ENCODE peak calls at places on chromosomes 3 and 15, in eight cellular contexts. One of them, this sample, is unnamed.

GRCh38 chr15:78481917-78482316 is 25.5 kb upstream of the HYKK start:
- DNase-seq in GM12865: no peak
- DNase-seq in foreskin fibroblast: no peak
- DNase-seq in activated CD4-positive, alpha-beta T cell treated with anti-CD3 and anti-CD28 coated beads, Interleukin-2, amount 50 U/mL, for 24 hours: no peak
- DNase-seq in NCI-H524: no peak
- DNase-seq in HepG2: no peak
- DNase-seq in progenitor cell of endocrine pancreas: no peak
- DNase-seq in T-helper 1 cell: no peak
- DNase-seq in this sample: no peak

GRCh38 chr3:171284308-171285075 is 175.7 kb downstream of the TNIK start:
- DNase-seq in activated CD4-positive, alpha-beta T cell treated with anti-CD3 and anti-CD28 coated beads, Interleukin-2, amount 50 U/mL, for 24 hours: peak; percentile 15
- DNase-seq in GM12865: peak; percentile 86
- DNase-seq in foreskin fibroblast: peak; percentile 94
- DNase-seq in NCI-H524: no peak
- DNase-seq in T-helper 1 cell: peak; percentile 71
- DNase-seq in HepG2: no peak
- DNase-seq in progenitor cell of endocrine pancreas: no peak
- DNase-seq in this sample: no peak

GRCh38 chr15:30023798-30024295 is 58.9 kb upstream of the GOLGA8J start:
- DNase-seq in foreskin fibroblast: peak; percentile 74
- DNase-seq in GM12865: no peak
- DNase-seq in T-helper 1 cell: no peak
- DNase-seq in HepG2: no peak
- DNase-seq in progenitor cell of endocrine pancreas: no peak
- DNase-seq in activated CD4-positive, alpha-beta T cell treated with anti-CD3 and anti-CD28 coated beads, Interleukin-2, amount 50 U/mL, for 24 hours: no peak
- DNase-seq in NCI-H524: no peak
- DNase-seq in this sample: no peak

GRCh38 chr15:67085818-67086649 is 20.6 kb downstream of the SMAD3 start:
- DNase-seq in T-helper 1 cell: peak; percentile 88
- DNase-seq in HepG2: no peak
- DNase-seq in progenitor cell of endocrine pancreas: no peak
- DNase-seq in activated CD4-positive, alpha-beta T cell treated with anti-CD3 and anti-CD28 coated beads, Interleukin-2, amount 50 U/mL, for 24 hours: no peak
- DNase-seq in GM12865: peak; percentile 98
- DNase-seq in NCI-H524: no peak
- DNase-seq in foreskin fibroblast: peak; percentile 95
- DNase-seq in this sample: no peak

GRCh38 chr3:169041677-169042171 is 621.8 kb downstream of the MECOM start:
- DNase-seq in activated CD4-positive, alpha-beta T cell treated with anti-CD3 and anti-CD28 coated beads, Interleukin-2, amount 50 U/mL, for 24 hours: no peak
- DNase-seq in GM12865: no peak
- DNase-seq in T-helper 1 cell: no peak
- DNase-seq in HepG2: peak; percentile 12
- DNase-seq in NCI-H524: peak; percentile 30
- DNase-seq in foreskin fibroblast: peak; percentile 71
- DNase-seq in progenitor cell of endocrine pancreas: no peak
- DNase-seq in this sample: no peak

GRCh38 chr3:16474304-16474703 is 39.2 kb downstream of the RFTN1 start:
- DNase-seq in GM12865: no peak
- DNase-seq in NCI-H524: no peak
- DNase-seq in foreskin fibroblast: peak; percentile 40
- DNase-seq in HepG2: no peak
- DNase-seq in progenitor cell of endocrine pancreas: no peak
- DNase-seq in activated CD4-positive, alpha-beta T cell treated with anti-CD3 and anti-CD28 coated beads, Interleukin-2, amount 50 U/mL, for 24 hours: no peak
- DNase-seq in T-helper 1 cell: no peak
- DNase-seq in this sample: no peak

GRCh38 chr3:138334608-138335007 is 5.0 kb upstream of the NME9 start:
- DNase-seq in foreskin fibroblast: no peak
- DNase-seq in progenitor cell of endocrine pancreas: no peak
- DNase-seq in activated CD4-positive, alpha-beta T cell treated with anti-CD3 and anti-CD28 coated beads, Interleukin-2, amount 50 U/mL, for 24 hours: no peak
- DNase-seq in GM12865: no peak
- DNase-seq in T-helper 1 cell: no peak
- DNase-seq in NCI-H524: no peak
- DNase-seq in HepG2: no peak
- DNase-seq in this sample: no peak

GRCh38 chr3:129345971-129346370 is 67.3 kb downstream of the HMCES start:
- DNase-seq in HepG2: no peak
- DNase-seq in GM12865: no peak
- DNase-seq in NCI-H524: no peak
- DNase-seq in foreskin fibroblast: no peak
- DNase-seq in T-helper 1 cell: no peak
- DNase-seq in activated CD4-positive, alpha-beta T cell treated with anti-CD3 and anti-CD28 coated beads, Interleukin-2, amount 50 U/mL, for 24 hours: no peak
- DNase-seq in progenitor cell of endocrine pancreas: no peak
- DNase-seq in this sample: no peak

GRCh38 chr3:177906573-177907229 is 629.5 kb upstream of the KCNMB2 start:
- DNase-seq in activated CD4-positive, alpha-beta T cell treated with anti-CD3 and anti-CD28 coated beads, Interleukin-2, amount 50 U/mL, for 24 hours: no peak
- DNase-seq in foreskin fibroblast: no peak
- DNase-seq in T-helper 1 cell: no peak
- DNase-seq in HepG2: no peak
- DNase-seq in GM12865: no peak
- DNase-seq in NCI-H524: no peak
- DNase-seq in progenitor cell of endocrine pancreas: no peak
- DNase-seq in this sample: no peak

GRCh38 chr3:177050466-177051237 is 146.6 kb downstream of the TBL1XR1 start:
- DNase-seq in HepG2: peak; percentile 13
- DNase-seq in progenitor cell of endocrine pancreas: no peak
- DNase-seq in GM12865: peak; percentile 50
- DNase-seq in activated CD4-positive, alpha-beta T cell treated with anti-CD3 and anti-CD28 coated beads, Interleukin-2, amount 50 U/mL, for 24 hours: no peak
- DNase-seq in foreskin fibroblast: peak; percentile 69
- DNase-seq in T-helper 1 cell: peak; percentile 38
- DNase-seq in NCI-H524: peak; percentile 56
- DNase-seq in this sample: no peak

GRCh38 chr15:40787344-40787841 is 17.6 kb downstream of the C15orf62 start:
- DNase-seq in NCI-H524: no peak
- DNase-seq in progenitor cell of endocrine pancreas: no peak
- DNase-seq in T-helper 1 cell: peak; percentile 23
- DNase-seq in activated CD4-positive, alpha-beta T cell treated with anti-CD3 and anti-CD28 coated beads, Interleukin-2, amount 50 U/mL, for 24 hours: peak; percentile 69
- DNase-seq in foreskin fibroblast: peak; percentile 64
- DNase-seq in HepG2: no peak
- DNase-seq in GM12865: no peak
- DNase-seq in this sample: no peak

GRCh38 chr3:151926956-151927355 is 53.5 kb downstream of the SUCNR1 start:
- DNase-seq in GM12865: no peak
- DNase-seq in NCI-H524: no peak
- DNase-seq in progenitor cell of endocrine pancreas: no peak
- DNase-seq in T-helper 1 cell: no peak
- DNase-seq in activated CD4-positive, alpha-beta T cell treated with anti-CD3 and anti-CD28 coated beads, Interleukin-2, amount 50 U/mL, for 24 hours: no peak
- DNase-seq in foreskin fibroblast: peak; percentile 86
- DNase-seq in HepG2: no peak
- DNase-seq in this sample: no peak